ENCODE peak calls at places on chromosomes 6 and 20, in nine cellular contexts. L is osteoblast, Z is heart right ventricle, Y is K562, J is A549, K is mammary epithelial cell, U is HepG2, X is H1, S is hepatocyte. I is an unnamed sample.

GRCh38 chr20:59064214-59064722 is 21.7 kb upstream of the PRELID3B start:
- DNase-seq in L (peak; percentile 27), Z (no peak), Y (no peak), J (no peak), K (peak; percentile 26), U (no peak), X (no peak), S (no peak), I (peak; percentile 39)

GRCh38 chr6:42021847-42022754 is 28.2 kb upstream of the TAF8 start:
- DNase-seq in L (peak; percentile 80), Z (no peak), Y (no peak), J (no peak), K (no peak), U (no peak), X (no peak), S (no peak), I (no peak)

GRCh38 chr6:27019651-27020552 is 227.6 kb upstream of the PRSS16 start:
- DNase-seq in L (peak; percentile 88), Z (peak; percentile 80), Y (peak; percentile 92), J (peak; percentile 96), K (peak; percentile 90), U (no peak), X (peak; percentile 90), S (peak; percentile 94), I (peak; percentile 86)

GRCh38 chr20:12695937-12696336 is 312.8 kb upstream of the SPTLC3 start:
- DNase-seq in L (no peak), Z (no peak), Y (no peak), J (no peak), K (no peak), U (no peak), X (no peak), S (no peak), I (no peak)

GRCh38 chr6:42263165-42263852 is 45.6 kb upstream of the MRPS10 start:
- DNase-seq in L (peak; percentile 42), Z (no peak), Y (peak; percentile 36), J (no peak), K (no peak), U (no peak), X (no peak), S (no peak), I (no peak)

GRCh38 chr6:151063339-151063738 is 176.4 kb upstream of the AKAP12 start:
- DNase-seq in L (peak; percentile 87), Z (no peak), Y (no peak), J (no peak), K (peak; percentile 65), U (no peak), X (no peak), S (no peak), I (no peak)

GRCh38 chr20:50789968-50790650 is 4.8 kb upstream of the BCAS4 start:
- DNase-seq in L (no peak), Z (no peak), Y (no peak), J (no peak), K (no peak), U (no peak), X (no peak), S (no peak), I (no peak)

GRCh38 chr6:38695227-38695900 is 7.6 kb downstream of the GLO1 start:
- DNase-seq in L (no peak), Z (no peak), Y (no peak), J (no peak), K (no peak), U (no peak), X (no peak), S (no peak), I (no peak)

GRCh38 chr6:137494281-137494966 is at the start of gene OLIG3:
- DNase-seq in L (no peak), Z (no peak), Y (no peak), J (no peak), K (no peak), U (no peak), X (no peak), S (no peak), I (no peak)

GRCh38 chr6:22368794-22369193 is 72.0 kb upstream of the PRL start:
- DNase-seq in L (no peak), Z (no peak), Y (no peak), J (no peak), K (no peak), U (no peak), X (no peak), S (no peak), I (no peak)

GRCh38 chr6:122631571-122632249 is 21.5 kb downstream of the PKIB start:
- DNase-seq in L (no peak), Z (no peak), Y (no peak), J (no peak), K (peak; percentile 51), U (no peak), X (no peak), S (no peak), I (peak; percentile 66)

GRCh38 chr6:84424956-84425355 is 197.5 kb upstream of the CEP162 start:
- DNase-seq in L (no peak), Z (no peak), Y (no peak), J (no peak), K (no peak), U (no peak), X (no peak), S (no peak), I (no peak)

DNA sequence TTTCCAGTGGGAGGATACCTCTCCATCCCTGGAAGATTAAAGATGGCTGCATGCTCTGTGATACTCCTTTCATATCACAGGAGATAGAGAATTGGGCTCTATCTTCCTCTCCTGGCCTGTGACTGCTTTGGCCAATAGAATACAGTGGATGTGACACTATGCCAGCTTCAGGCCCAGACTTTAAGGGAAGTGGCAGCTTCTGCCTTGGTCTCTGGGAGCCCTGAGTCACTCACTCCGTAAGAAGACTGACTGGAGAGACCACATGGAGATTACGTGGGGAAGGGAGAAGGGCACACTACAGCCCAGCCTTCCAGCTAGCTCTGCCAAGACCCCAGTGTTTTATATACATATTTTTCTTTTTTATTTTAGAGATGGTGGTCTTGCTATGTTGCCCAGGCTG is 10.4 kb upstream of the MMP9 start:
- DNase-seq in L (no peak), Z (no peak), Y (no peak), J (no peak), K (no peak), U (no peak), X (no peak), S (no peak), I (no peak)
- H3K4me1 ChIP-seq in L (peaks cover 5% of the 10 kb centered on the region), Z (peaks cover 17% of the 10 kb centered on the region), Y (peaks cover 2% of the 10 kb centered on the region), J (peaks cover 22% of the 10 kb centered on the region), K (peaks cover 11% of the 10 kb centered on the region), U (peaks cover 7% of the 10 kb centered on the region), X (peaks cover 3% of the 10 kb centered on the region), S (peaks cover 4% of the 10 kb centered on the region), I (peaks cover 12% of the 10 kb centered on the region)

GRCh38 chr6:73081955-73082354 is 143.3 kb downstream of the KHDC1L start:
- DNase-seq in L (no peak), Z (no peak), Y (no peak), J (no peak), K (no peak), U (no peak), X (no peak), S (no peak), I (no peak)
- TF ChIP-seq CTCF in L (no peak), Z (no peak), Y (no peak), J (no peak), K (no peak), U (no peak), X (no peak), S (no peak), I (no peak)

DNA sequence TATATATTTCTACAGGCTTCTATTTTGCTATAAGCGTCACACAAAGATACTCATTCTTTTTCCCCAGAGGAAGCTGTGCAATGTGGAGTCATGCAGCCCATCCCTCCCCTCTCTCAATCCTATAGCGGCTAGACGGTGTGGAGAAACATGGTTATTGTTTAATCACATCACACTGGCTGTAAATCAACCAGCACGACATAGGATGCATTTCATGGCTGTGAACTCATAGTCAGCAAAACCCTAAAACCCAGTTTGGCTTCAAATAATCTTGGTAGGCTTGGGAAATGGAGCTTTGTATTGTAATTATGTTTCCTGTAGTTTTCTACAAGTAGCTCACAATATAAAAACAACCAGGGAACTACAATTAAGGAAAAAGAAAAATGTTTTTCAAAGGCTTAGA is 16.8 kb downstream of the FOXC1 start:
- DNase-seq in L (peak; percentile 68), Z (no peak), Y (no peak), J (no peak), K (no peak), U (no peak), X (no peak), S (no peak), I (no peak)
- H3K4me1 ChIP-seq in L (peaks cover 51% of the 10 kb centered on the region), Z (peaks cover 45% of the 10 kb centered on the region), Y (peaks cover 8% of the 10 kb centered on the region), J (no peaks in the 10 kb centered on the region), K (peaks cover 11% of the 10 kb centered on the region), U (no peaks in the 10 kb centered on the region), X (no peaks in the 10 kb centered on the region), S (peaks cover 14% of the 10 kb centered on the region), I (no peaks in the 10 kb centered on the region)

GRCh38 chr6:136035378-136036070 is 184.0 kb downstream of the PDE7B start:
- DNase-seq in L (no peak), Z (no peak), Y (no peak), J (peak; percentile 39), K (no peak), U (no peak), X (no peak), S (no peak), I (no peak)

GRCh38 chr6:136037885-136038460 is 186.5 kb downstream of the PDE7B start:
- DNase-seq in L (no peak), Z (peak; percentile 47), Y (no peak), J (no peak), K (no peak), U (no peak), X (no peak), S (peak; percentile 21), I (no peak)

GRCh38 chr6:136036071-136036380 is 184.5 kb downstream of the PDE7B start:
- DNase-seq in L (no peak), Z (no peak), Y (no peak), J (no peak), K (no peak), U (no peak), X (no peak), S (no peak), I (no peak)

GRCh38 chr6:136037246-136037884 is 185.9 kb downstream of the PDE7B start:
- DNase-seq in L (no peak), Z (no peak), Y (no peak), J (no peak), K (peak; percentile 12), U (no peak), X (no peak), S (no peak), I (no peak)

DNA sequence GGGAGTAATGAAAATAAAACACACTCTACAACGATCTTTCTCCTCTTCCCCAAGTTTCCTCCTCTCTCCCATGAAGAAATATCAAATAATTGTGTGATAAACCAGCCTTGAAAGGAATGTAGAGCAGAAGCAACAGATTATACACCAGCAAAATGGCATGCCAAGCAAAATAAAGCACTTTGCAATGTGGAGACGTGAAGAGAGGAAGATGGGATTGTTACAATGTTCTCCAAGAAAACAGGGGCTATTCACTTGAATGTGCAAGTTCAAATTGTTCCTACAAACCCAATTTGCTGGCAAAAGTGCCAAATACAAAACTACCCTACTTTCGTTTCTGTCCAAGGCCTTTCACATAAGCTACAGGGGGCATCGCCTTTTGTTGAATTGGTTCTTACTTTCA is 185.1 kb downstream of the PDE7B start:
- DNase-seq in L (no peak), Z (no peak), Y (no peak), J (no peak), K (no peak), U (no peak), X (no peak), S (no peak), I (no peak)
- TF ChIP-seq CTCF in L (no peak), Z (no peak), Y (no peak), J (no peak), K (no peak), U (no peak), X (no peak), S (no peak), I (no peak)

GRCh38 chr6:89353118-89353556 is 615 bp upstream of the UBE2J1 start:
- DNase-seq in L (no peak), Z (peak; percentile 35), Y (no peak), J (no peak), K (no peak), U (no peak), X (no peak), S (no peak), I (no peak)
- H3K4me1 ChIP-seq in L (peaks cover 17% of the 10 kb centered on the region), Z (peaks cover 45% of the 10 kb centered on the region), Y (peaks cover 19% of the 10 kb centered on the region), J (peaks cover 9% of the 10 kb centered on the region), K (peaks cover 20% of the 10 kb centered on the region), U (peaks cover 49% of the 10 kb centered on the region), X (peaks cover 4% of the 10 kb centered on the region), S (peaks cover 22% of the 10 kb centered on the region), I (peaks cover 5% of the 10 kb centered on the region)

I was measured in foreskin keratinocyte.